ENCODE peak calls at places on chromosomes 4 and X, in seven cellular contexts. H is H1, Y is K562, N is HepG2, Q is SK-N-SH, E is GM12891, W is GM12878. U is an unnamed sample.

GRCh38 chr4:54103190-54103574 is 3.2 kb downstream of the GSX2 start:
- DNase-seq in Q (no peak), H (no peak), E (no peak), W (no peak), Y (no peak), N (no peak), U (no peak)

GRCh38 chr4:1360423-1361283 is 13.6 kb downstream of the UVSSA start:
- DNase-seq in H (no peak), E (no peak), N (peak), W (no peak), Q (peak), Y (no peak), U (no peak)

GRCh38 chr4:20603671-20604313 is 96.5 kb upstream of the PACRGL start:
- DNase-seq in Y (no peak), H (no peak), Q (peak), E (no peak), N (no peak), W (no peak), U (no peak)

GRCh38 chr4:3768842-3769641 is 2.9 kb downstream of the ADRA2C start:
- DNase-seq in E (no peak), Y (no peak), N (peak), W (no peak), Q (no peak), H (no peak), U (no peak)

GRCh38 chr4:175238827-175239517 is 320.8 kb downstream of the ADAM29 start:
- DNase-seq in H (no peak), E (no peak), N (no peak), W (no peak), Y (no peak), Q (no peak), U (no peak)

GRCh38 chr4:59987289-59987688 is 1212.8 kb upstream of the ADGRL3 start:
- DNase-seq in H (no peak), E (no peak), Q (no peak), N (no peak), Y (no peak), W (no peak), U (no peak)

GRCh38 chr4:119683518-119683917 is 54.9 kb upstream of the PDE5A start:
- DNase-seq in W (no peak), Y (no peak), H (no peak), N (no peak), Q (no peak), E (no peak), U (no peak)

GRCh38 chrX:136754641-136755040 is 26.1 kb downstream of the ARHGEF6 start:
- DNase-seq in H (no peak), Q (no peak), E (no peak), W (no peak), N (no peak), Y (no peak), U (no peak)

GRCh38 chrX:13716905-13717304 is 17.5 kb downstream of the TRAPPC2 start:
- DNase-seq in E (no peak), Y (no peak), H (no peak), Q (no peak), W (no peak), N (no peak), U (no peak)

DNA sequence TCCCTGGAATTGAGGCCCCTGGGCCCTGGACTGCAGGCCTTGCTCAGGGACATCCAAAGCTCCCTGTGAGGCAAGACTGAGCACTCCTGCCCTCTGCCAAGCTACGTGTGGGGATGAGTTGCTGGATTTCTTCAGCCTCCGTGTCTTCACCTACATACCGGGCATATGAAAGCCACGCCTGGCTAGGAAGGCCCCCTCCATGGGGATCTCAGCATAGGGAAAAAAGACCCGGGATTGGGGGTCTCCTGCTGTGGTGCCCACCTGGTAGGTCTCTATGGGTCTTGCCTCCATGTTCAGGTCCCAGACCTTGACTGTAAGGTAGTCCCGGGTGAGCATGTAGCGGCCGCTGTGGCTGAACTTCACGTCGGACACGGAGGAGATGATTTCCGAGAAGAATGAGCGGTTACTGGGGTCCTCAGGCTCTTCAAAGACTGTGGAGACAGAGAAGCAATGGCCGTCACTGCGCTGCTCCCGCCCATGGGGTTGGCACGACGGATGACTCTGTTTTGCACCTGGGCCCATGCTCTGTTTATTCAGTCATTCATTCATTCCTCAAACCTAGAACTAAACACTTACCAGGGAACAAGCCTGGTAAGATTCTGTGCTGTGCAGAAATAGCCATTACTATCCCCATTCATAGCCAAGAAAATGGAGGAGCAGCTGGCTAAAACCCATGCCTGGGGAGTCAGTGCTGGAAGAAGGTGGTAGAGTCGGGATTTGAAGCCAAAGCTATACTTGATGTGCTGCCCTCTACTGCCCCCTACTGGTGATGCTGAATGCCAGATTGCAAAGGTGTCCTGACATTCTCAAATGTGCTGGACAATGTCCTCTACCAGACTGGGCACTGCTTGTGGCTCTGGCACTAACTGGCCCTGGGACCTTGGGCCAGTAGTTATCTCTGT is 63.9 kb downstream of the WFS1 start:
- DNase-seq in Y (peak), W (no peak), H (no peak), Q (no peak), E (no peak), N (no peak), U (no peak)
- TF ChIP-seq TAF1 in Y (no peak), W (no peak), H (no peak), Q (no peak), E (no peak), N (no peak), U (no peak)

GRCh38 chr4:24702266-24702665 is 93.1 kb upstream of the SOD3 start:
- DNase-seq in H (no peak), W (no peak), Q (no peak), E (no peak), N (no peak), Y (no peak), U (no peak)

GRCh38 chr4:24704152-24704551 is 91.2 kb upstream of the SOD3 start:
- DNase-seq in E (no peak), N (no peak), W (no peak), H (no peak), Y (no peak), Q (no peak), U (no peak)

GRCh38 chr4:24705016-24705753 is 90.2 kb upstream of the SOD3 start:
- DNase-seq in Y (no peak), Q (no peak), N (no peak), W (no peak), H (no peak), E (no peak), U (no peak)

GRCh38 chr4:24701683-24702082 is 93.7 kb upstream of the SOD3 start:
- DNase-seq in H (no peak), N (no peak), Q (no peak), E (no peak), W (no peak), Y (no peak), U (no peak)

DNA sequence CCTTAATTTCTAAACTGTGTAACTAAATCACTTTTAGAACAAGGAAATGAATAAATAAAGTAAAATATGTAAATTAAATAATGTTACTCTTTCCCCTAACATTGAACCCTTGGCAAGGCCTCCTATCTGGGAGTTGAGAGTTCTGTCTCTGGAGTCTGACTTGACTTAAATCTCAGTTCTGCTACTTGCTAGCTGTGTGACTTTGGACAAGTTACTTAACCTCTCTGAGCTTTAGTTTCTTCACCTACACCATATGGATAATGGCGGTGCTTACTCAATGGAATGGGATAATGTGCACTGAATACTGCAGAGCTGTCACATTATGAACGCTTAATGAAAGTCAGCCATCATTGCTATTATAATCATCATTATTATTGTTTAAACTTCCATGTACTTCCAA is 92.1 kb upstream of the SOD3 start:
- DNase-seq in N (no peak), E (no peak), W (no peak), Q (no peak), H (no peak), Y (no peak), U (no peak)
- TF ChIP-seq POLR2AphosphoS5 in N (no peak), E (no peak), W (no peak), Q (no peak), H (no peak), Y (no peak), U (no peak)

GRCh38 chrX:17930850-17931249 is 69.8 kb upstream of the RAI2 start:
- DNase-seq in H (no peak), Y (no peak), W (no peak), Q (no peak), E (no peak), N (no peak), U (no peak)

GRCh38 chrX:17932781-17933180 is 71.7 kb upstream of the RAI2 start:
- DNase-seq in H (no peak), W (no peak), Q (no peak), Y (no peak), E (no peak), N (no peak), U (no peak)

GRCh38 chrX:17933856-17934255 is 72.8 kb upstream of the RAI2 start:
- DNase-seq in W (no peak), H (no peak), Q (no peak), N (no peak), Y (no peak), E (no peak), U (no peak)

DNA sequence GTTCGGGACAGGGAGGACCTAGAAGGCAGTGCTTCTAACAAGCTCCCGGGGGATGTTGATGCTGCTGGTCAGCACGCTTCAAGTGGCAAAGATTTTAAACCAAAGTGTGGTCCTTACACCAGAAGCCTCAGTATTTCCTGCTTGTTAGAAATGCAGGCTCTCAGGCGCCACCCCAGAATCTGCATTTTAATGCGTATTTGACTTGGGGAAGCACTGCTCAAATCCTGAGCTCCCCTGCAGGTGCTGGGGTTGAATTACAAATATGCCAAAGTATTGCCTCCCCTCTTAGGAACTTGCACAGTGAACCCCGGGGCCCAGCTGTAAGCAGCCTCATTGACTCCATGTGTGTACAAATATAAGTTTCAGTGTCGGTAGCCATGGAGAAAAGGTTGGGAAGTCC is 70.8 kb upstream of the RAI2 start:
- DNase-seq in E (no peak), H (no peak), N (no peak), Q (no peak), W (no peak), Y (no peak), U (no peak)
- TF ChIP-seq TAF1 in E (no peak), H (no peak), N (no peak), Q (no peak), W (no peak), Y (no peak), U (no peak)

DNA sequence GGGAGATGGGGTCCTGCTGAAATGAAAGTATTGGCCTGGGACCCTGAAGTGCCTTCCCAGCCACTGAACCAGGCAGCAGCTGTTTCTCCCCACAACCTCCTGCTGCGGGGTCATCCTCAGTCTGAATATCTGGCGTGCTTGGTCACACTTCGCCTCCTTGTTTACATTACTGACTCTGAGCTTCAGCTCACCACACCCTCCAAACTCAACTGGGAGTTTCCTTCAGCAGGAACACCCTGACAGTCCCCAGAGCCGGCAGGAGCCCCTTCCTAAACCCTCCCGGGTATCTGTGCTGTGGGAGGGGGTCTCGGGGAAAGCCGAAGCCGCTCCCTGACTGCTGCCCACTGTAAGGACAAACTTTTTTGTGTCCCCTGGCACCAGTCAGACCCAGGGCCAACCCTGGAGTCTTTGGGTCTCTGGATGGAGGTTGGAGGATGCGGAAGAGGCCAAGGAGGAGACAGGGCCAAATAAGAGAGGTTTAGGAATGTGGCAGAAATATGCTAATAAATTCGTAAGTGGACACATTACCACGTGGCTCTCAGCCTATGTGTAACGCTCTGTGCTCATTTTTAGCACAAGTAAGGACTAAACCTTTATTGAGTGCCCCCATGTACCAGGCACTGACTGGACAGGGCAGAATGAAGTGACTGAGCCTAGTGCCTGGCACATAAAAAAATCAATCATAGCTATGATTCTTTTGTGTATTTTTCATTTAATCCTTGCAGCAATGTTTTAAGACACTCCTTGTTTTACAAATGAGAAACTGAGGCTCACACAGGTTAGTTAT is 20.7 kb downstream of the FHDC1 start:
- DNase-seq in Y (no peak), W (no peak), E (no peak), Q (no peak), H (no peak), N (peak), U (no peak)
- TF ChIP-seq POLR2AphosphoS5 in Y (no peak), W (no peak), E (no peak), Q (no peak), H (no peak), N (no peak), U (no peak)

DNA sequence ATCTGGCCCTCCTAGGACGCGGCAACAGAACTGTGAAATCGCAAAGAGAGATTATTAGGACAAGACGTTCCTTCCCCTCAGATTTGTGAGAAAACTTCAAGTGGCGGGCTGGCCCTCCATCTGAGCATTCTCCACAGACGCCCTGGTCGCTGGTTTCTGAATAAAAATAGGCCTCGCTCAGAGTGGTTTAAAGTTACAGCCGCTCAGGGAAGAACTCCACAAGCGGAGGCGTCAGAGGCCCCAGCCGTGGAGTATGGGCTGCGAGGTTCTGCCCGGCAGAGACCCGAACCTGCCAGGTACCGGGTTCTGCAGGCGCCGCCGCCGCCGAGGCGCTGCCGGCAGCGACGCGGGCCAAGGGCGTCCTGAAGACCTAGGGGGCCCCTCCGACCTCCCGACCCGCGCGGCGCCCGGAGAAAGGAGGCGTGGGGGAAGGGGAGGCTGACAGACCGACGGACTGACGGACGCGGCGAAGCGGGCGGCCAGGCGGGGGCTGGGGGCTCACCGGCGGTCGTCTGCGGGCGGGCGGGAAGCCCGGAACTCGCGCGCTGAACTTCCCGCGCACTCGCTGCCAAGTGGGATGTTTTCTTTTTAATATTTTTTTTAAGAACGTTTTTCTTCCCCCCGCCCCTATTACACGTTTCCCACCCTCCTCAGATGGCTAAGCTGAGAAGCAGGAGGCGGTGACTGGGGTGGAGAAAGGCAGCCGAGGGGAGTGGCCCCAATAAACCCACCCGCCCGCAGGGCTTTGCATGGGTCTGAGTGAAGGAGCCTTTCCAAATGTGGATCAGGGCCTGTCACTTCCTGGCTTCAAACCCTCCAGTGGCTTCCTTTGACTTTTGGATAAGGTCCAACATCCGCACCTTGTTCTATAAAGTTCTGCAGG is at the start of gene PABPC4L:
- DNase-seq in E (no peak), Y (peak), Q (no peak), W (no peak), H (peak), N (no peak), U (no peak)
- TF ChIP-seq TAF1 in E (no peak), Y (no peak), Q (no peak), W (no peak), H (peak), N (no peak), U (no peak)

GRCh38 chr4:155659168-155659567 is 7.5 kb upstream of the GUCY1A1 start:
- DNase-seq in H (no peak), W (no peak), Q (no peak), E (no peak), Y (no peak), N (no peak), U (no peak)
- TF ChIP-seq POLR2AphosphoS5 in H (no peak), W (no peak), Q (no peak), E (no peak), Y (no peak), N (no peak), U (no peak)

DNA sequence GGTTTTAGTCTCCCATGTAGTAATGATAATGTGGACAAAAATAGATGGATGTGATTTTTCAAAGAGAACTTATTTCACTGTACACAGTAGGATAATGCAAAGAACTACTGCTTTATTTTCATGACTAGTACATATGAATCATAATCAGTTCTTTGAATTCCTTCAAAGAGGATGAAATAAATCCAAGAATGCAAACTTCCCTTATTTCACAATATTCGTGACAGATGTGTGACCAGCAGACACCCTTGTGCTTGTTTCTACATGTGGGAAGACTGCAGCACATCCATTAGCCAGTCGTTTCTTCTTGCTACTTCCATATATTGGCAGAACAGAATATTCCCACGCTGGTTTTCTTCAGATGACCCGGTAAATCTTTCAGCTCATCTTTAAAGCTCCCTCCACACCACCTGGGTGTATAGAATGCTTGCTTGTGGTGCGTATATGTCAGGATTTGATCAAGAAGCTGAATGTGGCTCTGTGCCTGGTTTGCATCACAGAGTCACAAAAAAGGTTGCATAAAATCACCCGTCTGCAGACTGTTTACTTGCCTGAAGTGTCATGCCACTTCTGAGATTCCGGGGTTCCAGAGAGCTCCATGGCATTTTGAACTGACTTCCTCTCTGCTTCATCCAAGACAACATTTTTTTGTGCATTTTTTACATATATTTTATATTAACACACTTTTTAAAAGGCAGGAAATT is 47.7 kb upstream of the FAT4 start:
- DNase-seq in H (no peak), E (no peak), Q (no peak), W (no peak), N (no peak), Y (no peak), U (no peak)
- TF ChIP-seq TAF1 in H (no peak), E (no peak), Q (no peak), W (no peak), N (no peak), Y (no peak), U (no peak)

GRCh38 chr4:168319486-168320019 is 1.0 kb upstream of the DDX60 start:
- DNase-seq in H (no peak), Y (no peak), Q (no peak), W (no peak), N (no peak), E (no peak), U (no peak)

GRCh38 chr4:168321006-168321405 is 2.5 kb upstream of the DDX60 start:
- DNase-seq in H (no peak), N (no peak), W (no peak), Y (no peak), Q (no peak), E (no peak), U (no peak)

GRCh38 chr4:168318266-168318895 is at the start of gene DDX60:
- DNase-seq in Y (peak), N (peak), E (peak), Q (peak), H (peak), W (peak), U (peak)
- TF ChIP-seq POLR2AphosphoS5 in Y (no peak), N (no peak), E (peak), Q (no peak), H (peak), W (peak), U (peak)

GRCh38 chrX:151703487-151703886 is 8.2 kb downstream of the PRRG3 start:
- DNase-seq in N (no peak), H (no peak), E (no peak), W (no peak), Y (no peak), Q (no peak), U (no peak)
- TF ChIP-seq TAF1 in N (no peak), H (no peak), E (no peak), W (no peak), Y (no peak), Q (no peak), U (no peak)